ENCODE peak calls at places on chromosome 17, in nine cellular contexts. R is vagina, X is SK-N-SH, H is prostate gland, E is stomach, O is transverse colon, N is breast epithelium, D is K562, A is GM23338. C is an unnamed sample.

GRCh38 chr17:65559483-65559801 is 2.0 kb downstream of the AXIN2 start:
- DNase-seq in H (no peak), R (no peak), N (no peak), E (no peak), A (no peak), X (no peak), D (no peak), O (no peak), C (no peak)

GRCh38 chr17:34673995-34674900 is 94.9 kb downstream of the TMEM132E start:
- DNase-seq in H (no peak), N (no peak), D (no peak), E (no peak), A (no peak), X (no peak), O (no peak), R (peak; percentile 77), C (no peak)

GRCh38 chr17:57751971-57752905 is 7.1 kb upstream of the CCDC182 start:
- DNase-seq in D (no peak), E (no peak), O (no peak), H (no peak), N (no peak), X (peak; percentile 63), A (no peak), R (no peak), C (no peak)

GRCh38 chr17:38703742-38704644 is 1.1 kb upstream of the MLLT6 start:
- DNase-seq in O (peak; percentile 93), X (peak; percentile 80), H (peak; percentile 91), A (peak; percentile 99), D (peak; percentile 86), E (peak; percentile 95), R (no peak), N (peak; percentile 91), C (no peak)

GRCh38 chr17:45896803-45897693 is 2.7 kb downstream of the MAPT start:
- DNase-seq in D (no peak), N (no peak), H (no peak), O (no peak), R (no peak), A (peak; percentile 86), X (no peak), E (no peak), C (no peak)

GRCh38 chr17:9239821-9240658 is 218.7 kb downstream of the NTN1 start:
- DNase-seq in X (peak; percentile 97), H (peak; percentile 72), A (peak; percentile 66), D (peak; percentile 95), N (peak; percentile 73), E (peak; percentile 71), R (no peak), O (peak; percentile 78), C (no peak)

GRCh38 chr17:17080781-17081180 is 38.5 kb downstream of the MPRIP start:
- DNase-seq in H (no peak), D (no peak), N (peak; percentile 7), X (no peak), R (no peak), O (no peak), E (no peak), A (no peak), C (no peak)

GRCh38 chr17:18037482-18037881 is 1.5 kb downstream of the ATPAF2 start:
- DNase-seq in E (no peak), A (no peak), N (no peak), O (no peak), X (no peak), R (no peak), D (no peak), H (no peak), C (no peak)

GRCh38 chr17:61161615-61162134 is 238.0 kb upstream of the TBX2 start:
- DNase-seq in X (peak; percentile 71), O (no peak), H (no peak), E (no peak), A (no peak), R (no peak), D (no peak), N (no peak), C (no peak)

GRCh38 chr17:12729086-12729485 is 60.2 kb upstream of the ARHGAP44 start:
- DNase-seq in H (no peak), X (no peak), A (no peak), O (no peak), E (no peak), N (no peak), D (no peak), R (peak; percentile 61), C (no peak)

GRCh38 chr17:75404223-75404738 is 1.2 kb downstream of the GRB2 start:
- DNase-seq in E (peak; percentile 65), X (peak; percentile 87), R (no peak), A (peak; percentile 94), O (peak; percentile 76), H (peak; percentile 54), N (no peak), D (peak; percentile 51), C (peak; percentile 62)

GRCh38 chr17:49690256-49690655 is 12.4 kb upstream of the SPOP start:
- DNase-seq in A (no peak), H (no peak), R (no peak), X (no peak), D (no peak), O (no peak), N (no peak), E (no peak), C (no peak)

GRCh38 chr17:37664214-37664613 is 21.0 kb upstream of the DDX52 start:
- DNase-seq in E (no peak), O (no peak), X (no peak), H (no peak), R (no peak), D (no peak), A (no peak), N (no peak), C (no peak)

GRCh38 chr17:142102-142661 is 4.8 kb downstream of the SCGB1C2 start:
- DNase-seq in R (no peak), N (peak; percentile 45), A (peak; percentile 41), X (peak; percentile 84), D (no peak), E (peak; percentile 25), O (no peak), H (peak; percentile 3), C (no peak)

GRCh38 chr17:49834118-49834743 is 13.6 kb downstream of the TAC4 start:
- DNase-seq in A (no peak), N (no peak), R (no peak), E (no peak), O (no peak), X (no peak), D (no peak), H (no peak), C (no peak)

GRCh38 chr17:34389343-34389742 is 26.3 kb upstream of the CCL1 start:
- DNase-seq in N (no peak), E (no peak), D (no peak), A (no peak), H (no peak), X (no peak), R (no peak), O (peak; percentile 19), C (no peak)

GRCh38 chr17:75832164-75832651 is 12.0 kb downstream of the UNC13D start:
- DNase-seq in O (peak; percentile 57), H (no peak), D (no peak), X (no peak), A (no peak), E (peak; percentile 38), R (no peak), N (no peak), C (no peak)

GRCh38 chr17:50677851-50678375 is 29.8 kb downstream of the ANKRD40 start:
- DNase-seq in A (no peak), N (peak; percentile 33), H (no peak), R (no peak), O (no peak), D (no peak), E (no peak), X (no peak), C (no peak)

GRCh38 chr17:81556175-81556691 is 4.1 kb upstream of the FAAP100 start:
- DNase-seq in N (no peak), H (no peak), O (no peak), E (no peak), X (no peak), R (no peak), D (no peak), A (no peak), C (no peak)

GRCh38 chr17:62164712-62165377 is 99.8 kb upstream of the MED13 start:
- DNase-seq in N (no peak), E (no peak), R (no peak), A (no peak), H (no peak), X (no peak), O (no peak), D (no peak), C (no peak)

GRCh38 chr17:14672830-14673229 is 371.9 kb downstream of the HS3ST3B1 start:
- DNase-seq in X (no peak), E (no peak), A (no peak), R (no peak), D (no peak), N (no peak), O (no peak), H (no peak), C (no peak)

GRCh38 chr17:78953356-78954350 is 26.1 kb downstream of the LGALS3BP start:
- DNase-seq in R (no peak), O (no peak), E (no peak), D (no peak), H (no peak), X (peak; percentile 84), A (no peak), N (no peak), C (no peak)

GRCh38 chr17:44219126-44219635 is 294 bp downstream of the UBTF start:
- DNase-seq in D (peak; percentile 74), E (peak; percentile 71), R (no peak), A (peak; percentile 80), H (peak; percentile 42), O (peak; percentile 69), N (peak; percentile 65), X (peak; percentile 85), C (no peak)
- TF ChIP-seq POLR2AphosphoS5 in D (no peak), E (no peak), R (no peak), A (no peak), H (no peak), O (no peak), N (no peak), X (no peak), C (peak; percentile 23)

GRCh38 chr17:7932949-7933348 is 943 bp downstream of the CNTROB start:
- DNase-seq in E (peak; percentile 45), A (peak; percentile 41), D (peak; percentile 66), H (no peak), R (no peak), X (no peak), N (peak; percentile 56), O (peak; percentile 57), C (no peak)
- TF ChIP-seq CTCF in E (no peak), A (no peak), D (peak; percentile 49), H (no peak), R (no peak), X (peak; percentile 33), N (peak; percentile 8), O (peak; percentile 30), C (no peak)

GRCh38 chr17:48023408-48024148 is 14.0 kb downstream of the COPZ2 start:
- DNase-seq in D (peak; percentile 33), N (peak; percentile 85), O (peak; percentile 84), X (peak; percentile 94), A (peak; percentile 95), R (no peak), E (peak; percentile 92), H (peak; percentile 87), C (peak; percentile 20)
- TF ChIP-seq POLR2AphosphoS5 in D (no peak), N (peak; percentile 8), O (peak; percentile 50), X (peak; percentile 78), A (peak; percentile 83), R (peak; percentile 27), E (peak; percentile 44), H (peak; percentile 73), C (no peak)

DNA sequence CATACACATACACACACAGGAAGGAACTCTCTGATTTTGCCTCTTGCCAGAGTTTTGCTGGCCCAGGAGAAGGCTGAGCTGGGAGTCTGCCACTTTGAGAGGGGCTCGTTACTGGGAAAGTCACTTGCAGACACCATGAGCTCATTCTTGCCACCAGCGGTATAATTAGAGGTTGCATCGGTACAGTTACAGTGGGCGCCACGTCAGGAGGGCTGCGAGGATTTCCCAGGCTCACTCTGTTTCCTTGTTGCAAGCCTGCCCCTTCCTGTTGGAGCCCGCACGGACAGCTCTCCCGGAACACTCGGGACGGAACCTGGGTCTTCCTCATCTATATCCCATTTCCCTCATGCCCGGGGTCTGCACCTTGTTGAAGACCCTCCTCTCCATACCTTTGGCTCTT is 3.1 kb upstream of the SDK2 start:
- DNase-seq in O (no peak), N (no peak), E (peak; percentile 13), H (no peak), X (no peak), R (peak; percentile 93), D (no peak), A (no peak), C (no peak)
- TF ChIP-seq CTCF in O (no peak), N (no peak), E (no peak), H (no peak), X (no peak), R (no peak), D (no peak), A (no peak), C (no peak)

C was measured in Panc1.